ENCODE peak calls at places on chromosomes 12 and 14, in five cellular contexts. G is SK-N-SH, C is HepG2, R is K562, D is GM12878. A is an unnamed sample.

GRCh38 chr14:35402323-35403084 is 2.0 kb downstream of the NFKBIA start:
- DNase-seq in G (no peak), C (no peak), R (no peak), D (no peak), A (no peak)

GRCh38 chr14:80762829-80763228 is 178.7 kb downstream of the CEP128 start:
- DNase-seq in C (no peak), R (no peak), D (no peak), G (no peak), A (no peak)

GRCh38 chr12:131736807-131737484 is 26.1 kb downstream of the SFSWAP start:
- DNase-seq in G (no peak), C (no peak), D (no peak), R (no peak), A (no peak)

GRCh38 chr14:57205953-57206352 is 62.8 kb downstream of the EXOC5 start:
- DNase-seq in G (no peak), R (no peak), C (no peak), D (no peak), A (no peak)

GRCh38 chr12:95215925-95216324 is 1.3 kb downstream of the FGD6 start:
- DNase-seq in R (peak; percentile 26), C (peak; percentile 30), G (no peak), D (no peak), A (no peak)

GRCh38 chr12:68579254-68579653 is 31.4 kb upstream of the RAP1B start:
- DNase-seq in D (no peak), R (no peak), G (no peak), C (no peak), A (no peak)

GRCh38 chr14:61444215-61444768 is 122.9 kb downstream of the PRKCH start:
- DNase-seq in R (peak; percentile 12), G (no peak), C (no peak), D (no peak), A (no peak)

GRCh38 chr12:42660968-42661937 is 71.7 kb upstream of the PRICKLE1 start:
- DNase-seq in C (no peak), G (no peak), D (no peak), R (no peak), A (no peak)

GRCh38 chr12:44654641-44655625 is 221.2 kb downstream of the NELL2 start:
- DNase-seq in D (no peak), C (no peak), R (no peak), G (peak; percentile 11), A (no peak)

GRCh38 chr14:104802913-104803184 is 1.9 kb downstream of the ZBTB42 start:
- DNase-seq in G (peak; percentile 49), D (no peak), R (no peak), C (no peak), A (no peak)

GRCh38 chr12:5768171-5768879 is 176.7 kb downstream of the ANO2 start:
- DNase-seq in G (no peak), C (no peak), R (no peak), D (no peak), A (no peak)

GRCh38 chr12:5096241-5096880 is 52.7 kb downstream of the KCNA5 start:
- DNase-seq in G (peak; percentile 14), R (no peak), C (no peak), D (no peak), A (no peak)

GRCh38 chr14:106821119-106821518 is 1294.7 kb downstream of the TMEM121 start:
- DNase-seq in C (no peak), G (no peak), R (no peak), D (no peak), A (no peak)

GRCh38 chr14:87613856-87614255 is 379.1 kb downstream of the GALC start:
- DNase-seq in R (no peak), G (no peak), D (no peak), C (no peak), A (no peak)

GRCh38 chr14:57502581-57503254 is 9.1 kb upstream of the CCDC198 start:
- DNase-seq in C (no peak), R (no peak), D (no peak), G (no peak), A (no peak)

GRCh38 chr12:121182222-121182896 is 27.6 kb upstream of the P2RX4 start:
- DNase-seq in R (no peak), C (no peak), G (no peak), D (no peak), A (no peak)

GRCh38 chr12:3228587-3228986 is 151.4 kb downstream of the TSPAN9 start:
- DNase-seq in R (no peak), C (no peak), G (no peak), D (no peak), A (no peak)

GRCh38 chr14:105313381-105314286 is 914 bp upstream of the PACS2 start:
- DNase-seq in G (peak; percentile 70), R (peak; percentile 27), D (no peak), C (no peak), A (no peak)

GRCh38 chr14:72892879-72893635 is 844 bp downstream of the DPF3 start:
- DNase-seq in D (no peak), R (peak; percentile 42), C (no peak), G (peak; percentile 73), A (peak; percentile 34)

GRCh38 chr12:48296586-48297396 is 53.9 kb downstream of the ZNF641 start:
- DNase-seq in D (no peak), C (no peak), G (peak; percentile 56), R (peak; percentile 94), A (peak; percentile 83)

GRCh38 chr12:51922762-51923505 is 15.6 kb downstream of the ACVRL1 start:
- DNase-seq in G (no peak), R (no peak), C (no peak), D (peak; percentile 21), A (no peak)

GRCh38 chr12:51922146-51922545 is 14.8 kb downstream of the ACVRL1 start:
- DNase-seq in R (no peak), C (no peak), G (no peak), D (no peak), A (no peak)

GRCh38 chr12:51925400-51926063 is 18.2 kb downstream of the ACVRL1 start:
- DNase-seq in C (no peak), D (no peak), R (peak; percentile 50), G (no peak), A (no peak)

GRCh38 chr12:51924551-51925399 is 17.5 kb downstream of the ACVRL1 start:
- DNase-seq in D (no peak), C (no peak), R (no peak), G (no peak), A (no peak)

DNA sequence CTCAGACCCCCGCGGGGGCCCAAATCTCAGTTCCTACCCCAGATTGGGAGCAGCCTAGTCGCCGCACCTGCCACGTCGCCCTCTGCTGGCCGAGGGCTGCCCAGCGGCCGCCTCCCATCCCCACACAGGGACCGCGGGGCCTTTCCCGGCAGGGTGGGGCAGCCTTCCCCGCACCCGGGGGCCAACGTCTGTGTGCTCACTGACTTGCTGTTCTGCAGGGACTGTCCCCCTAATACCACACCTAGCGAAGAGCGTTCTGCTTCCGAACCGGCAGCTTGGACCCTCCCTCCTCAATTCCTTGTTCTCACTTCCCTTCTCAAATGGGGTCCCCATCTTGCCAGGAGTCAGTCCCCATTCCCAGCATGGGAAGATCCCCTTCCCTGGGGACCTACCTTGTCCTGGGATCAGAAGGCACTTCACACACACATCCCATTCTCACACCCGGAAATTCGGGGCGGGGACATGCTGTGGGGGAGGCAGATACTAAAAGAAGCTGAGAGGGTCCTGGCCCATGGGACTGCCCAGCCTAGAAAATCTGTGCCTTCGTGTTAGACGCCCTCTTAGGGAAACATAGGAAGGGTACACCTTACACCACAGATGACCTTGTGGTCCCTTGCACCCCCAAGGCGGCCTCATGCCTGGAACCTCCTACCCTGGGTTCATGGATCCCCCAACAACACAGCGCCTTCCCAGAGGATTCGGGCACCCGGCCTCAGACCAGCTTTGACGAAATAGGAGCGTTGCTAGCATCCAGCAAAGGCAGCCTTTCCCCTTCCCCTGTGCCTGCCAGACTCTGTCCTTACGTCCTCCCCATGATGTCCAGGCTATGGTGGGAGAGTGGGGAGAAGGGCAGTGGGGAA is 16.4 kb downstream of the ACVRL1 start:
- DNase-seq in C (no peak), D (no peak), R (peak; percentile 71), G (peak; percentile 58), A (peak; percentile 80)
- TF ChIP-seq FOXM1 in C (no peak), D (no peak), R (no peak), G (no peak), A (no peak)

DNA sequence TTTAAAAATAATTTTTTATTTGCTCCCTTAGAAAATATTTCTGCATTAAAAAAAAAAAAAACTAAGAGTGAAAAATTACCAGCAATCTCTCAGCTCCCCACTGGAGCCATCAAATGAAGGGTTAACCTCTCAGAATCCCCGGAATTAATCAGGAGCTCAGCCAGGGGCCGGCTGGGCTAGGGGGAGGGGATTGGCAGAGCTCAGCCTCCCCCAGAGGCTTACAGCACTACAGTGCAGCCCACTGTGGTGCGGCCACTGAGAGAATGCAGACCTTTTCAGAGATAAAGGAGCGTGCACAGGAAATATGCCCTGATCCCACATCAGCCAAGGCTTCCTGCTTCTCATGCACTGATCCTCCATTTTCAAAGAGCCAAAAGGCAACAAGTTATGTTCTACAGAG is 185.6 kb downstream of the EGLN3 start:
- DNase-seq in G (peak; percentile 75), R (no peak), D (no peak), C (no peak), A (peak; percentile 62)
- TF ChIP-seq FOXM1 in G (no peak), R (no peak), D (no peak), C (no peak), A (no peak)

GRCh38 chr12:103273645-103274044 is 222.1 kb downstream of the C12orf42 start:
- DNase-seq in D (no peak), G (no peak), R (no peak), C (no peak), A (no peak)
- TF ChIP-seq FOXM1 in D (no peak), G (no peak), R (no peak), C (no peak), A (no peak)

GRCh38 chr14:51860836-51861583 is 598 bp downstream of the GNG2 start:
- DNase-seq in C (no peak), G (peak; percentile 50), D (no peak), R (no peak), A (no peak)
- TF ChIP-seq FOXM1 in C (no peak), G (no peak), D (no peak), R (no peak), A (no peak)

GRCh38 chr12:74334770-74335169 is 202.9 kb upstream of the ATXN7L3B start:
- DNase-seq in G (no peak), D (no peak), C (no peak), R (no peak), A (no peak)

GRCh38 chr12:74339211-74339610 is 198.4 kb upstream of the ATXN7L3B start:
- DNase-seq in C (no peak), D (no peak), R (no peak), G (no peak), A (no peak)

DNA sequence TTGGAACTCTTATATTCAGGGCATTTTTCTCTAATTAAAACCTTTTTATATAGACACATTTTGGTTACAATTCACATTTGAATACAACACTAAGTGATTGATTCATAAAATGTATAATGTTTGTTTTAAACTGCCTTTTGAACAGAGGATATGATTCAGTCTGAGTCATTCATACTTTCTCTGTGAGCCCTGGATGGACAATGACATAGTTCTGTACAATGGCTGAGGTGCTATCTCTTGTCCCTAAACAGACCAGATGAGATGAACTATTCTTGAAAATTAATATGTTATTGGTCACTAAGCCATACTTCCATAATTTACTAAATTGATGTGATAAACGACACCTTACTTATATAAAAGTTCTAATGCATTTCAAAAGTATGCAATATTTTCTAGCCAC is 199.7 kb upstream of the ATXN7L3B start:
- DNase-seq in R (no peak), G (no peak), D (no peak), C (peak; percentile 9), A (no peak)
- TF ChIP-seq FOXM1 in R (no peak), G (no peak), D (no peak), C (no peak), A (no peak)

DNA sequence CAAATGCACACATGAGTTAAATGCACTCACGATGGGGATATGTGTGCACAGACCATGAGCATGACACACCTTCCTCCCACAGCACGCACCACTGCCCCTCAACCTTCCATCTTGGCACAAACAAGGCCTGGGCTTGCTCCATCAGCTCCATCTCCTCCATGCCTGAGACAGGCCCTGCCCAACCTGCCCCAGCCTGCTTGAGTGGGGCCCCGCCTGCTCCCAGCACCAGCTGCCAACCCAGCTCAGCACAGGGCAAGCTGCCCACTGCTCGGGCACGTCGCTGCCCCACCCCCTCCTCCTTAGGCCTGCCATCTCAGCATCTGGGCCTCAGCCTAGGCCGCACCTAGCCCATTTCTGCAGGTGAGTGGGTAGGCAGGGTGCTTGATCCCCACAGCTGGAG is 27.6 kb upstream of the KRT78 start:
- DNase-seq in D (no peak), C (no peak), G (no peak), R (no peak), A (no peak)
- TF ChIP-seq FOXM1 in D (no peak), C (no peak), G (no peak), R (no peak), A (no peak)